ENCODE peak calls at places on chromosomes 16 and 17, in five cellular contexts. E, A, F, J and S are unnamed samples.

GRCh38 chr17:65175952-65176351 is 38.8 kb downstream of the RGS9 start:
- DNase-seq in E (no peak), A (no peak), F (no peak), J (no peak), S (no peak)

GRCh38 chr17:6094926-6095325 is 24.7 kb downstream of the WSCD1 start:
- DNase-seq in E (no peak), A (no peak), F (no peak), J (no peak), S (no peak)

GRCh38 chr17:43595466-43595865 is 49.3 kb upstream of the ETV4 start:
- DNase-seq in E (no peak), A (no peak), F (no peak), J (no peak), S (no peak)

GRCh38 chr16:19808061-19808621 is 76.5 kb downstream of the GPRC5B start:
- DNase-seq in E (no peak), A (peak), F (no peak), J (peak), S (no peak)

GRCh38 chr16:58035356-58036170 is 10.0 kb downstream of the MMP15 start:
- DNase-seq in E (no peak), A (no peak), F (no peak), J (no peak), S (no peak)

GRCh38 chr17:68871447-68871846 is 83.7 kb downstream of the ABCA8 start:
- DNase-seq in E (no peak), A (no peak), F (no peak), J (no peak), S (no peak)

GRCh38 chr17:21215935-21216334 is 2.0 kb upstream of the TMEM11 start:
- DNase-seq in E (no peak), A (no peak), F (no peak), J (no peak), S (no peak)

GRCh38 chr16:85418978-85419491 is 194.1 kb upstream of the GSE1 start:
- DNase-seq in E (no peak), A (peak), F (no peak), J (no peak), S (no peak)

GRCh38 chr17:27247071-27247957 is 46.6 kb upstream of the WSB1 start:
- DNase-seq in E (no peak), A (peak), F (peak), J (peak), S (peak)

GRCh38 chr17:74779948-74780400 is 3.8 kb upstream of the NAT9 start:
- DNase-seq in E (no peak), A (no peak), F (no peak), J (peak), S (no peak)

GRCh38 chr17:34081269-34081668 is 173.8 kb upstream of the CCL2 start:
- DNase-seq in E (no peak), A (no peak), F (no peak), J (no peak), S (no peak)

GRCh38 chr17:45851022-45851421 is 6.3 kb downstream of the SPPL2C start:
- DNase-seq in E (no peak), A (no peak), F (no peak), J (no peak), S (no peak)

GRCh38 chr16:13835935-13836334 is 84.0 kb upstream of the ERCC4 start:
- DNase-seq in E (no peak), A (no peak), F (no peak), J (no peak), S (no peak)

GRCh38 chr16:13835357-13835756 is 84.6 kb upstream of the ERCC4 start:
- DNase-seq in E (no peak), A (no peak), F (peak), J (no peak), S (no peak)

GRCh38 chr16:13845232-13845631 is 74.7 kb upstream of the ERCC4 start:
- DNase-seq in E (no peak), A (no peak), F (no peak), J (no peak), S (no peak)

GRCh38 chr16:13839577-13839976 is 80.4 kb upstream of the ERCC4 start:
- DNase-seq in E (no peak), A (no peak), F (no peak), J (no peak), S (no peak)
- TF ChIP-seq CTCF in E (peak), A (no peak), F (no peak), J (no peak), S (no peak)

GRCh38 chr16:79600636-79601091 is at the start of gene MAF:
- DNase-seq in E (peak), A (peak), F (peak), J (peak), S (no peak)

GRCh38 chr16:79599837-79600635 is 501 bp downstream of the MAF start:
- DNase-seq in E (no peak), A (peak), F (peak), J (peak), S (no peak)

GRCh38 chr16:79601978-79602609 is 1.6 kb upstream of the MAF start:
- DNase-seq in E (peak), A (peak), F (peak), J (peak), S (no peak)

GRCh38 chr16:79601092-79601977 is 798 bp upstream of the MAF start:
- DNase-seq in E (no peak), A (peak), F (peak), J (peak), S (no peak)

GRCh38 chr16:79602615-79603014 is 2.1 kb upstream of the MAF start:
- DNase-seq in E (no peak), A (no peak), F (no peak), J (no peak), S (no peak)
- H3K4me3 ChIP-seq in E (no peak), A (no peak), F (no peak), J (no peak), S (no peak)

GRCh38 chr16:89498839-89499238 is 8.5 kb upstream of the ANKRD11 start:
- DNase-seq in E (no peak), A (no peak), F (peak), J (peak), S (peak)

GRCh38 chr16:89491974-89492687 is 1.8 kb upstream of the ANKRD11 start:
- DNase-seq in E (no peak), A (no peak), F (no peak), J (no peak), S (no peak)

GRCh38 chr16:89491238-89491869 is 993 bp upstream of the ANKRD11 start:
- DNase-seq in E (no peak), A (no peak), F (peak), J (no peak), S (no peak)

GRCh38 chr16:89493776-89494175 is 3.4 kb upstream of the ANKRD11 start:
- DNase-seq in E (no peak), A (no peak), F (no peak), J (no peak), S (no peak)

DNA sequence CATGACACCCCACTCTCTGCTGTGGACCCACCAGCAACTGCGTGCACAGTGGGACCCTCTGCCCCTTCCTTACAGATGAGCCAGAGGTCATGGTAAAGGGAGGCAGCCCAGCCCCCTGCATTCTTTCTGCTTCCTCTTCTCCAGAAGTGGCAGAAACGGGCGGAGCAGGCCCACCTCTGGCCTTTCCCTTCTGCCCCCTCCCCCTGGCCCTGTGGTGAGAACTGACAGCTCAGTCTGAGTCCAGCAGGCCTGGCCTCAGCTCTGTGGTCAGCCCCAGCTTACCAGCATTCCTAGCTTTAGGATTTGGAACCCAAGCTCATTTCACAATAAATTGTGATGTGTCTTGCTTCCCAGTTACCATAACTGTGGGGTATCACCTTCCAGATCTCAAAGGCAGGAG is 4.8 kb upstream of the ANKRD11 start:
- DNase-seq in E (no peak), A (no peak), F (peak), J (no peak), S (no peak)
- TF ChIP-seq CTCF in E (no peak), A (no peak), F (peak), J (no peak), S (peak)

GRCh38 chr16:89257281-89257731 is 39.8 kb downstream of the ZNF778 start:
- DNase-seq in E (no peak), A (no peak), F (no peak), J (no peak), S (no peak)

GRCh38 chr16:89257757-89258465 is 40.4 kb downstream of the ZNF778 start:
- DNase-seq in E (no peak), A (no peak), F (no peak), J (no peak), S (no peak)

GRCh38 chr16:89261691-89262563 is 44.4 kb downstream of the ZNF778 start:
- DNase-seq in E (no peak), A (no peak), F (peak), J (no peak), S (no peak)

GRCh38 chr16:89253548-89254287 is 36.2 kb downstream of the ZNF778 start:
- DNase-seq in E (no peak), A (no peak), F (no peak), J (no peak), S (no peak)

DNA sequence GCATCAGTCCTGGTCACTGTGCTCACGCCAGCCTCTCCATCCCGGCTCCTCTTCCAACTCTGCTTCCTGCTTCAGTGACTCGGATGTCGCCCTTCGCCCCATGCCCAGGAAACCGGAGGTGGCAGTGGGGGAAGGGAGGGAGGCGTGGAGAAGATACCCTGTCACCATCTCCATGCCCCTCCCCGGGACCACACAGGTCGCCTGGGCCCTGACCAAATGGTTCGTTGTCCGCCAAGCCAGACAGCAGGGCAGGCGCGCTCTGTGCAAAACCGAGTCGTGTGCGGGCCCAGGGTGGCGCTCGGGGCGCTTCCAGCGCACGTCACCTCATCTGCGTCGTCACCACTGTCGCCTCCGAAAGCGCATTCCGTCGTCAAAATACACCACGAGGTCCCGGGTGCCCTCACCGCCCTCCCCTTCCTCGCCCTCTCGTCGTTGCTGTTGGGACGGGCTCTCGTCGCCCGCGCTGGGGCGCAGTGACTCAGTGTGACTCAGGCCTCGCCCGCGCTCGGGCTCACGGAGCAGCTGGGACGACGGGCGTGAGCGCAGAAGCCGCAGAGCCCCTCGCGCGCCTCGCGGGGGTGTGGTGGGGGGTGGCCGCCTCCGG is 39.2 kb downstream of the ZNF778 start:
- DNase-seq in E (no peak), A (peak), F (peak), J (peak), S (no peak)
- H3K4me3 ChIP-seq in E (no peak), A (no peak), F (peak), J (no peak), S (peak)

GRCh38 chr16:30901201-30902069 is 5.0 kb downstream of the CTF1 start:
- DNase-seq in E (no peak), A (no peak), F (no peak), J (no peak), S (no peak)

GRCh38 chr16:30903002-30903401 is 6.6 kb downstream of the CTF1 start:
- DNase-seq in E (no peak), A (no peak), F (no peak), J (no peak), S (no peak)

GRCh38 chr16:30900588-30900987 is 4.2 kb downstream of the CTF1 start:
- DNase-seq in E (no peak), A (no peak), F (no peak), J (no peak), S (no peak)

GRCh38 chr16:30903596-30903995 is 7.2 kb downstream of the CTF1 start:
- DNase-seq in E (no peak), A (no peak), F (peak), J (peak), S (no peak)

GRCh38 chr16:30902070-30902972 is 5.9 kb downstream of the CTF1 start:
- DNase-seq in E (no peak), A (peak), F (peak), J (peak), S (no peak)
- TF ChIP-seq CTCF in E (peak), A (peak), F (peak), J (peak), S (peak)

GRCh38 chr16:81473561-81473960 is 29.0 kb downstream of the CMIP start:
- DNase-seq in E (no peak), A (no peak), F (no peak), J (no peak), S (no peak)

GRCh38 chr16:81471882-81472281 is 27.3 kb downstream of the CMIP start:
- DNase-seq in E (no peak), A (no peak), F (no peak), J (no peak), S (no peak)

GRCh38 chr16:81472391-81472790 is 27.8 kb downstream of the CMIP start:
- DNase-seq in E (no peak), A (no peak), F (no peak), J (no peak), S (no peak)

GRCh38 chr16:81473969-81474959 is 29.7 kb downstream of the CMIP start:
- DNase-seq in E (no peak), A (no peak), F (no peak), J (no peak), S (no peak)

DNA sequence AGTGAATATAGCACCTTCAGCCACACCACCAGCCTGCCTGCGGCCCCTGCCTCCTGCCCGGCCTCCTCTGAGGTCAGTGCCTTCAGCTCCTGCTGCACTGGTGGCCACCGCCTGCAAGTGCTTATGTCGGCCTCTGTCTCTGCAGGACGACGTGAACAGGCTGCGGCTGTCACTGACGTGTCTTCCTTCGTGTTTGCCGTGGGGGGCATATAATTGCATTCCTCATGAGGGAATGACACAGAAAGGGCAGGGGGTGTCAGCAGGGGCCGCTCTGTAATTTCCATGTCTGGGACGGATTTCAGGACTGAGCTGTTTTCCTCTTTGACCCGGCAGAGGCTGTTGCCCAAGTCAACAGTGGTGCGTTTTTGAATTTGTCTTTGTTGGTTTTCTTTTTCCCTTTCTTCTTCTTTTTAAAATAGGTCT is 28.5 kb downstream of the CMIP start:
- DNase-seq in E (no peak), A (no peak), F (no peak), J (no peak), S (no peak)
- H3K4me3 ChIP-seq in E (no peak), A (no peak), F (no peak), J (no peak), S (no peak)

GRCh38 chr17:79934653-79934970 is 95.4 kb upstream of the CBX4 start:
- DNase-seq in E (no peak), A (no peak), F (no peak), J (no peak), S (no peak)

GRCh38 chr17:79935845-79936470 is 96.7 kb upstream of the CBX4 start:
- DNase-seq in E (no peak), A (no peak), F (no peak), J (no peak), S (no peak)

GRCh38 chr17:79933863-79934652 is 94.8 kb upstream of the CBX4 start:
- DNase-seq in E (no peak), A (peak), F (no peak), J (peak), S (no peak)

GRCh38 chr17:79936661-79937434 is 97.6 kb upstream of the CBX4 start:
- DNase-seq in E (no peak), A (no peak), F (peak), J (no peak), S (no peak)

DNA sequence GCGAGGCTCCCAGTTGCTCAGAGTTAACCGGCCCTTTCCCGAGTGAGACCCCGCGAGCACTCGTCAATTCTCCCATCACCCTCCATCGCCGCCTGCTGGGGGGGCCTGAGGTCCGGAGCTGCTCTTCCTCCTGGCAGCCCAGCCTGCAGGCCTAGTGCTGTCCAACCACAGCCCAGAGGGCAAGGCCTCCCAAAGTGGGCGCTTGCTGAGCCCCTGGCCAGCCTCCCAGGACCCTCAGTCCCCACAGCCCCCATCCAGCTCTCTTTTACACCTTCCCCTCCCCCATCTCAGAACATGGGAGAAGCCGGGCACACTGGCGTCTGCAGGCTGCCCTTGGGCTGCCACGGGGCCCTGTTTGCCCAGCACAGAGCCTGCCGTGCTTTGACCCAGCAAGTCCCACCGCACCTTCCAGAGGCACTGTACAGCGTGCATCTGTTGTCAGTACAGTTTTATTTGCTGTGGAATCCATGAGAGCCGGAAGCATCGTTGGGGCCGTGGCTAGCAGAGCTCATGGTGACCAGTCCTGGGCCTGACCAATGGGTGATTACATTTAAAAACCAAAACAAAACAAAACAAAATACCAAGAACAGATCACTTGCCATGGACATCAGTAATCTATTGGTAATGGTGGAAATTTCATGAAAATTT is 96.1 kb upstream of the CBX4 start:
- DNase-seq in E (no peak), A (no peak), F (no peak), J (no peak), S (no peak)
- TF ChIP-seq CTCF in E (no peak), A (no peak), F (no peak), J (no peak), S (no peak)

GRCh38 chr16:74742051-74742481 is 32.6 kb downstream of the FA2H start:
- DNase-seq in E (no peak), A (no peak), F (peak), J (no peak), S (no peak)

GRCh38 chr16:74743668-74744299 is 30.8 kb downstream of the FA2H start:
- DNase-seq in E (no peak), A (peak), F (peak), J (peak), S (no peak)

GRCh38 chr16:74744566-74744965 is 30.1 kb downstream of the FA2H start:
- DNase-seq in E (no peak), A (no peak), F (no peak), J (no peak), S (no peak)

GRCh38 chr16:74745109-74745615 is 29.5 kb downstream of the FA2H start:
- DNase-seq in E (no peak), A (no peak), F (no peak), J (no peak), S (no peak)

DNA sequence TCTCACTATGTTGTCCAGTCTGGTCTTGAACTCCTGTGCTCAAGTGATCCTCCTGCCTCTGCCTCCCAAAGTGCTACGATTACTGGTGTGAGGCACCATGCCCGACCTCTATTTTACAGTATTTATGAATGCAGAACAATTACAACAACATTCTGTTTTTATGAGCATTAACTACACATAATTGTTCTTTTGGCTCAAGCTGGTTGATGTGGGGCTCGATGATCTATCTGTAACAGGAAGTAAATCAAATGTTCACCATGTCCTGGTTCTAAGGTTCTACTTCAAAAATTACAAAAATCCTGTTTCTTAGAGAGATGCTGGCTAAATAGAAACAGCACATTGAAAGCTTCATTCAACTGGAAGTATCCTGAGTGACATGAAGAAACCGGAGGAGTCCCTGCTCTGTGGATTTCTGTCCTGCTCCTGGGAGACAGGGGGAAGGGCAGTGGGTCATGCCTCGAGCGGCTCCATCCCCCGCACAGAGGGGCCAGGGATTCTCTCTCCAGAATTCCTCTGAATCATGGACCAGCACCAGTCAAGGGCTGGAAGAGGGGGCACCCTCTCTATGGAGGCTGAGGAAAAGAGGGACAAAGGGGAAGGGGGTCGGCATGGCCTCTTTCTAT is 31.5 kb downstream of the FA2H start:
- DNase-seq in E (no peak), A (no peak), F (no peak), J (no peak), S (no peak)
- H3K4me3 ChIP-seq in E (no peak), A (no peak), F (no peak), J (no peak), S (no peak)

DNA sequence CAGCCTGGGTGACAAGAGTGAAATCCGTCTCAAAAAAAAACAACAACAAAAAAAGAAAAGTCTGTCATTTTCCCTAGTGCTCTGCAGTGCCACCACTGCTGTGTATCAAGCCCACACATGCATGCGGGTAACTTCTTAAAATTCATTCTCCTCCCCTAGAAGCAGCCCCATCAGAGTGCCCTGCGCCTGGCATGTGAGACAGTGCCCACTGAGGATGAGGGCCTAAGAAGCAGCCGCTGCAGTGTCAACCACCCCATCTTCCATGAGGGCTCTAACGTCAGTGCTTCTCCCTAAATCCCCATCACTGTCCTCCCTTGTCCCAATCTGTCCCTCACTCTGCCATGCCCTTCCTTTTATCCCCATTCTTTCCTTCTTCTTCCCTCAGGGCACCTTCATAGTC is 10.2 kb downstream of the COX6A2 start:
- DNase-seq in E (no peak), A (no peak), F (no peak), J (no peak), S (no peak)
- TF ChIP-seq CTCF in E (no peak), A (no peak), F (no peak), J (no peak), S (no peak)